ENCODE peak calls at places on chromosomes 5 and 9, in four cellular contexts. I is tibial artery, X is OCI-LY7, T is transverse colon. M is an unnamed sample. For H3K36me3, the result is how much of the 10 kb centered on the place peaks cover.

GRCh38 chr5:64453405-64453804 is 52.4 kb upstream of the RGS7BP start:
- DNase-seq in T (no peak), X (no peak), I (no peak), M (no peak)

GRCh38 chr9:16092142-16092541 is 539.3 kb downstream of the CCDC171 start:
- DNase-seq in I (no peak), X (no peak), T (no peak), M (no peak)

GRCh38 chr5:157592594-157592993 is 17.0 kb upstream of the ADAM19 start:
- DNase-seq in I (no peak), T (no peak), X (peak), M (no peak)

GRCh38 chr5:17000296-17000939 is 64.3 kb upstream of the MYO10 start:
- DNase-seq in X (no peak), T (no peak), I (no peak), M (no peak)

GRCh38 chr9:99075246-99075912 is 29.5 kb upstream of the TGFBR1 start:
- DNase-seq in T (no peak), I (no peak), X (no peak), M (no peak)

GRCh38 chr5:134079748-134080581 is 34.5 kb upstream of the TCF7 start:
- DNase-seq in T (no peak), X (no peak), I (no peak), M (no peak)

GRCh38 chr5:123434796-123435195 is 11.6 kb upstream of the CEP120 start:
- DNase-seq in T (no peak), I (no peak), X (no peak), M (no peak)

GRCh38 chr9:137138058-137138697 is 776 bp upstream of the GRIN1 start:
- DNase-seq in I (no peak), X (peak), T (no peak), M (no peak)

GRCh38 chr9:18075253-18075977 is 398.5 kb upstream of the ADAMTSL1 start:
- DNase-seq in T (peak), X (no peak), I (no peak), M (no peak)

GRCh38 chr5:7261049-7261448 is 134.9 kb upstream of the ADCY2 start:
- DNase-seq in T (no peak), I (no peak), X (peak), M (no peak)

GRCh38 chr5:145341842-145342241 is 493.3 kb downstream of the PRELID2 start:
- DNase-seq in I (no peak), T (no peak), X (no peak), M (no peak)

GRCh38 chr5:97133106-97133505 is 9.3 kb downstream of the LIX1 start:
- DNase-seq in I (no peak), X (peak), T (no peak), M (no peak)

GRCh38 chr5:171598279-171599152 is 179.1 kb downstream of the FGF18 start:
- DNase-seq in T (no peak), I (no peak), X (no peak), M (no peak)
- TF ChIP-seq CTCF in T (no peak), I (no peak), X (peak), M (no peak)

DNA sequence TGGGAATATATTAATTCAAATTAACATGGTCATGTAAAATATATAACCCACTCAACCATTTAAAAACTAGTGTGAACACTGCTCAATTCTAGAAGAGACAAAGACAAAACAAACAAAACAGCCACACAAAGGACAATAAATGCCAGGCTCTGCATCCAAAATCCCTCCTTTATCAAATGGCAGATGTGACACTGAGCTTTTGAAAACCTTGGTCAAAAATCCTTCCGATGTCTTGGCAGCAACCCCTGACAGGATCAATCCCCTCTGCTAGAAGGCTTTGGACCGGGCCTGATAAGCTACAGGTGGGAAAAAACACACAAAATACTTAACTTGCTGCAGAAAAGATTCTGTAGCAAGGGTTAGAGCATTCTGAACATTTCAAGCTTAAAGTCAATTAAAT is 61.5 kb downstream of the ZFR start:
- DNase-seq in T (no peak), X (no peak), I (no peak), M (no peak)
- H3K36me3 ChIP-seq in T (under half), X (half or more), I (half or more), M (under half)

DNA sequence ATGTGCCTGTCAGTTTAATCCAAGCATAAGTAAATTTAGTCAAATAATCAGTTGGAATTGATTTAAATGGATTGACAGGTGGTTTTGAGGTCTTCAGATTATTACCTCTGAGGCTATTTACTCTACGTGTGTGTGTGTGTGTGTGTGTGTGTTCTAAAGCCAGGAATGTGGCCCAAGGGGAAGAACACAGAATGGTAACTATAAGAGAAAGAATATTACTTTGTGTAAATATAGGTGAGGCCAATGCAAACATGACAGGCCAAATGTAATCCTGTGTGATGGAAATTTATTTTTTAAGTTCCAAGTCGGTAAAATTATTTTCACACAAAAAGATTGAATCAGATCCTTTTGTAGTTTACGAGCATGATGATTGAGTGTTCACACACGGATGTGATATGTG is 390.0 kb downstream of the PLK2 start:
- DNase-seq in X (no peak), I (no peak), T (peak), M (no peak)
- TF ChIP-seq CTCF in X (no peak), I (no peak), T (no peak), M (no peak)

GRCh38 chr5:140339636-140340035 is 6.8 kb downstream of the HBEGF start:
- DNase-seq in X (no peak), I (no peak), T (no peak), M (no peak)
- H3K36me3 ChIP-seq in X (under half), I (under half), T (under half), M (under half)

GRCh38 chr5:90563161-90563560 is 4.6 kb downstream of the ADGRV1 start:
- DNase-seq in X (no peak), I (no peak), T (no peak), M (no peak)
- TF ChIP-seq CTCF in X (no peak), I (no peak), T (no peak), M (no peak)

GRCh38 chr5:150007050-150007449 is 6.5 kb downstream of the HMGXB3 start:
- DNase-seq in X (no peak), I (no peak), T (no peak), M (no peak)

GRCh38 chr5:150009671-150010387 is 9.3 kb downstream of the HMGXB3 start:
- DNase-seq in I (no peak), T (no peak), X (no peak), M (no peak)

GRCh38 chr5:150001660-150002493 is 1.3 kb downstream of the HMGXB3 start:
- DNase-seq in I (peak), T (peak), X (peak), M (no peak)

GRCh38 chr5:150000990-150001659 is 586 bp downstream of the HMGXB3 start:
- DNase-seq in I (peak), X (peak), T (peak), M (no peak)

DNA sequence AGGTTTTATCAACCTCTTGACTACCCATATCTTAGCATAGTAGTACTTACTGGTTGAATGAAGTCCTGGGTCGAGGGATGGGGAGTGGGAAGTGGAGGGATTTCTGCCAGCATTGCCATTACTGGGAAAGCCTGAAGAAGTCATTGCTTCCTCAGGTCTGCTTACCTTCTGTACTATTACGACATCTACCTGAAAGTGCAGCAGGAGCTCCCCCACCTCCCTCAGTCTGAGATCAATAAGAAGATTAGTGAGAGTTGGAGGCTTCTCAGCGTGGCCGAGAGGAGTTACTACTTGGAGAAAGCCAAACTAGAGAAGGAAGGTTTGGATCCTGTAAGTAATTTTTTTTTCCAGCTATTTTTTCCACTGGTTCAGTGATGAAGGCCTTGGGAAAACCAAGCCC is 5.8 kb downstream of the HMGXB3 start:
- DNase-seq in X (no peak), T (no peak), I (no peak), M (no peak)
- H3K36me3 ChIP-seq in X (half or more), T (under half), I (under half), M (half or more)

GRCh38 chr5:150397749-150398431 is 14.8 kb downstream of the CD74 start:
- DNase-seq in X (no peak), T (no peak), I (no peak), M (no peak)
- TF ChIP-seq CTCF in X (peak), T (no peak), I (no peak), M (no peak)